ENCODE peak calls at places on chromosomes 11 and 22, in nine cellular contexts. One of them, this sample, is unnamed.

GRCh38 chr11:123682976-123683375 is 28.6 kb upstream of the SCN3B start:
- DNase-seq in fibroblast of mammary gland: no peak
- DNase-seq in bronchial epithelial cell: no peak
- DNase-seq in spleen: no peak
- DNase-seq in colonic mucosa: no peak
- DNase-seq in osteoblast: no peak
- DNase-seq in GM23338: no peak
- DNase-seq in astrocyte of the spinal cord: no peak
- DNase-seq in body of pancreas: no peak
- DNase-seq in this sample: no peak

GRCh38 chr11:96074551-96075309 is 150.8 kb upstream of the MTMR2 start:
- DNase-seq in osteoblast: no peak
- DNase-seq in bronchial epithelial cell: no peak
- DNase-seq in fibroblast of mammary gland: no peak
- DNase-seq in GM23338: no peak
- DNase-seq in colonic mucosa: no peak
- DNase-seq in body of pancreas: no peak
- DNase-seq in astrocyte of the spinal cord: no peak
- DNase-seq in spleen: no peak
- DNase-seq in this sample: no peak

GRCh38 chr11:120197254-120197891 is 13.5 kb upstream of the OAF start:
- DNase-seq in colonic mucosa: peak
- DNase-seq in fibroblast of mammary gland: no peak
- DNase-seq in GM23338: peak
- DNase-seq in bronchial epithelial cell: no peak
- DNase-seq in astrocyte of the spinal cord: no peak
- DNase-seq in osteoblast: peak
- DNase-seq in body of pancreas: no peak
- DNase-seq in spleen: peak
- DNase-seq in this sample: no peak

GRCh38 chr22:32584650-32585049 is 110.0 kb downstream of the FBXO7 start:
- DNase-seq in GM23338: no peak
- DNase-seq in fibroblast of mammary gland: peak
- DNase-seq in bronchial epithelial cell: no peak
- DNase-seq in colonic mucosa: no peak
- DNase-seq in body of pancreas: no peak
- DNase-seq in spleen: no peak
- DNase-seq in astrocyte of the spinal cord: peak
- DNase-seq in osteoblast: no peak
- DNase-seq in this sample: no peak

GRCh38 chr11:102312656-102313055 is 4.6 kb upstream of the BIRC3 start:
- DNase-seq in bronchial epithelial cell: no peak
- DNase-seq in fibroblast of mammary gland: peak
- DNase-seq in GM23338: no peak
- DNase-seq in body of pancreas: no peak
- DNase-seq in colonic mucosa: no peak
- DNase-seq in osteoblast: no peak
- DNase-seq in spleen: no peak
- DNase-seq in astrocyte of the spinal cord: peak
- DNase-seq in this sample: no peak

GRCh38 chr22:43128928-43129424 is 14.2 kb downstream of the MCAT start:
- DNase-seq in bronchial epithelial cell: no peak
- DNase-seq in body of pancreas: peak
- DNase-seq in GM23338: peak
- DNase-seq in astrocyte of the spinal cord: no peak
- DNase-seq in colonic mucosa: peak
- DNase-seq in osteoblast: peak
- DNase-seq in spleen: no peak
- DNase-seq in fibroblast of mammary gland: no peak
- DNase-seq in this sample: no peak

GRCh38 chr11:85918910-85919794 is 64.0 kb downstream of the CCDC83 start:
- DNase-seq in body of pancreas: no peak
- DNase-seq in colonic mucosa: no peak
- DNase-seq in astrocyte of the spinal cord: peak
- DNase-seq in GM23338: no peak
- DNase-seq in spleen: no peak
- DNase-seq in osteoblast: peak
- DNase-seq in fibroblast of mammary gland: peak
- DNase-seq in bronchial epithelial cell: no peak
- DNase-seq in this sample: no peak

GRCh38 chr22:29251265-29251664 is 16.5 kb downstream of the RHBDD3 start:
- DNase-seq in colonic mucosa: no peak
- DNase-seq in bronchial epithelial cell: no peak
- DNase-seq in body of pancreas: no peak
- DNase-seq in astrocyte of the spinal cord: no peak
- DNase-seq in spleen: no peak
- DNase-seq in GM23338: no peak
- DNase-seq in osteoblast: no peak
- DNase-seq in fibroblast of mammary gland: no peak
- DNase-seq in this sample: no peak

GRCh38 chr22:32649515-32650200 is 151.8 kb upstream of the TIMP3 start:
- DNase-seq in fibroblast of mammary gland: peak
- DNase-seq in spleen: no peak
- DNase-seq in colonic mucosa: no peak
- DNase-seq in body of pancreas: peak
- DNase-seq in bronchial epithelial cell: no peak
- DNase-seq in GM23338: no peak
- DNase-seq in astrocyte of the spinal cord: peak
- DNase-seq in osteoblast: peak
- DNase-seq in this sample: no peak

GRCh38 chr11:128905345-128906184 is 14.4 kb downstream of the KCNJ5 start:
- DNase-seq in body of pancreas: peak
- DNase-seq in fibroblast of mammary gland: peak
- DNase-seq in spleen: no peak
- DNase-seq in bronchial epithelial cell: peak
- DNase-seq in colonic mucosa: peak
- DNase-seq in astrocyte of the spinal cord: peak
- DNase-seq in GM23338: peak
- DNase-seq in osteoblast: peak
- DNase-seq in this sample: no peak

GRCh38 chr11:26227311-26227710 is 104.6 kb upstream of the ANO3 start:
- DNase-seq in astrocyte of the spinal cord: peak
- DNase-seq in body of pancreas: no peak
- DNase-seq in bronchial epithelial cell: peak
- DNase-seq in osteoblast: peak
- DNase-seq in colonic mucosa: no peak
- DNase-seq in fibroblast of mammary gland: peak
- DNase-seq in GM23338: peak
- DNase-seq in spleen: no peak
- DNase-seq in this sample: no peak

GRCh38 chr11:16558499-16558898 is 179.9 kb upstream of the C11orf58 start:
- DNase-seq in GM23338: no peak
- DNase-seq in astrocyte of the spinal cord: no peak
- DNase-seq in fibroblast of mammary gland: no peak
- DNase-seq in osteoblast: no peak
- DNase-seq in colonic mucosa: no peak
- DNase-seq in spleen: no peak
- DNase-seq in bronchial epithelial cell: no peak
- DNase-seq in body of pancreas: no peak
- DNase-seq in this sample: no peak

GRCh38 chr11:109862808-109863207 is 230.4 kb upstream of the ZC3H12C start:
- DNase-seq in GM23338: no peak
- DNase-seq in colonic mucosa: no peak
- DNase-seq in bronchial epithelial cell: no peak
- DNase-seq in body of pancreas: no peak
- DNase-seq in fibroblast of mammary gland: no peak
- DNase-seq in spleen: no peak
- DNase-seq in osteoblast: no peak
- DNase-seq in astrocyte of the spinal cord: no peak
- DNase-seq in this sample: no peak

GRCh38 chr22:49278357-49278756 is 549.3 kb downstream of the BRD1 start:
- DNase-seq in spleen: no peak
- DNase-seq in fibroblast of mammary gland: no peak
- DNase-seq in osteoblast: no peak
- DNase-seq in body of pancreas: no peak
- DNase-seq in astrocyte of the spinal cord: no peak
- DNase-seq in GM23338: no peak
- DNase-seq in colonic mucosa: no peak
- DNase-seq in bronchial epithelial cell: no peak
- DNase-seq in this sample: no peak

GRCh38 chr11:82494988-82495432 is 238.7 kb downstream of the FAM181B start:
- DNase-seq in colonic mucosa: no peak
- DNase-seq in spleen: no peak
- DNase-seq in bronchial epithelial cell: peak
- DNase-seq in GM23338: peak
- DNase-seq in body of pancreas: peak
- DNase-seq in astrocyte of the spinal cord: no peak
- DNase-seq in fibroblast of mammary gland: peak
- DNase-seq in osteoblast: no peak
- DNase-seq in this sample: no peak

GRCh38 chr22:48717076-48717810 is 1110.4 kb downstream of the BRD1 start:
- DNase-seq in fibroblast of mammary gland: no peak
- DNase-seq in GM23338: no peak
- DNase-seq in bronchial epithelial cell: no peak
- DNase-seq in colonic mucosa: no peak
- DNase-seq in osteoblast: peak
- DNase-seq in body of pancreas: no peak
- DNase-seq in astrocyte of the spinal cord: no peak
- DNase-seq in spleen: peak
- DNase-seq in this sample: no peak

GRCh38 chr11:124070906-124071621 is 29.9 kb upstream of the OR10G7 start:
- DNase-seq in body of pancreas: peak
- DNase-seq in bronchial epithelial cell: peak
- DNase-seq in GM23338: peak
- DNase-seq in fibroblast of mammary gland: peak
- DNase-seq in astrocyte of the spinal cord: peak
- DNase-seq in colonic mucosa: peak
- DNase-seq in spleen: peak
- DNase-seq in osteoblast: peak
- DNase-seq in this sample: peak

GRCh38 chr22:44423556-44423955 is 74.5 kb downstream of the RTL6 start:
- DNase-seq in colonic mucosa: no peak
- DNase-seq in astrocyte of the spinal cord: no peak
- DNase-seq in GM23338: no peak
- DNase-seq in fibroblast of mammary gland: no peak
- DNase-seq in body of pancreas: no peak
- DNase-seq in bronchial epithelial cell: no peak
- DNase-seq in osteoblast: no peak
- DNase-seq in spleen: peak
- DNase-seq in this sample: no peak

GRCh38 chr11:28566643-28567042 is 458.5 kb downstream of the METTL15 start:
- DNase-seq in bronchial epithelial cell: peak
- DNase-seq in GM23338: peak
- DNase-seq in spleen: peak
- DNase-seq in colonic mucosa: peak
- DNase-seq in astrocyte of the spinal cord: peak
- DNase-seq in fibroblast of mammary gland: peak
- DNase-seq in body of pancreas: peak
- DNase-seq in osteoblast: peak
- DNase-seq in this sample: peak
- H3K4me3 ChIP-seq in bronchial epithelial cell: peak
- H3K4me3 ChIP-seq in GM23338: peak
- H3K4me3 ChIP-seq in spleen: no peak
- H3K4me3 ChIP-seq in colonic mucosa: no peak
- H3K4me3 ChIP-seq in astrocyte of the spinal cord: no peak
- H3K4me3 ChIP-seq in fibroblast of mammary gland: peak
- H3K4me3 ChIP-seq in body of pancreas: no peak
- H3K4me3 ChIP-seq in osteoblast: peak
- H3K4me3 ChIP-seq in this sample: peak

GRCh38 chr11:6260207-6260726 is 629 bp downstream of the CCKBR start:
- DNase-seq in body of pancreas: no peak
- DNase-seq in astrocyte of the spinal cord: no peak
- DNase-seq in fibroblast of mammary gland: no peak
- DNase-seq in bronchial epithelial cell: no peak
- DNase-seq in osteoblast: no peak
- DNase-seq in colonic mucosa: no peak
- DNase-seq in GM23338: no peak
- DNase-seq in spleen: no peak
- DNase-seq in this sample: no peak
- H3K4me3 ChIP-seq in body of pancreas: peak
- H3K4me3 ChIP-seq in astrocyte of the spinal cord: no peak
- H3K4me3 ChIP-seq in fibroblast of mammary gland: no peak
- H3K4me3 ChIP-seq in bronchial epithelial cell: no peak
- H3K4me3 ChIP-seq in osteoblast: no peak
- H3K4me3 ChIP-seq in colonic mucosa: no peak
- H3K4me3 ChIP-seq in GM23338: peak
- H3K4me3 ChIP-seq in spleen: no peak
- H3K4me3 ChIP-seq in this sample: peak

DNA sequence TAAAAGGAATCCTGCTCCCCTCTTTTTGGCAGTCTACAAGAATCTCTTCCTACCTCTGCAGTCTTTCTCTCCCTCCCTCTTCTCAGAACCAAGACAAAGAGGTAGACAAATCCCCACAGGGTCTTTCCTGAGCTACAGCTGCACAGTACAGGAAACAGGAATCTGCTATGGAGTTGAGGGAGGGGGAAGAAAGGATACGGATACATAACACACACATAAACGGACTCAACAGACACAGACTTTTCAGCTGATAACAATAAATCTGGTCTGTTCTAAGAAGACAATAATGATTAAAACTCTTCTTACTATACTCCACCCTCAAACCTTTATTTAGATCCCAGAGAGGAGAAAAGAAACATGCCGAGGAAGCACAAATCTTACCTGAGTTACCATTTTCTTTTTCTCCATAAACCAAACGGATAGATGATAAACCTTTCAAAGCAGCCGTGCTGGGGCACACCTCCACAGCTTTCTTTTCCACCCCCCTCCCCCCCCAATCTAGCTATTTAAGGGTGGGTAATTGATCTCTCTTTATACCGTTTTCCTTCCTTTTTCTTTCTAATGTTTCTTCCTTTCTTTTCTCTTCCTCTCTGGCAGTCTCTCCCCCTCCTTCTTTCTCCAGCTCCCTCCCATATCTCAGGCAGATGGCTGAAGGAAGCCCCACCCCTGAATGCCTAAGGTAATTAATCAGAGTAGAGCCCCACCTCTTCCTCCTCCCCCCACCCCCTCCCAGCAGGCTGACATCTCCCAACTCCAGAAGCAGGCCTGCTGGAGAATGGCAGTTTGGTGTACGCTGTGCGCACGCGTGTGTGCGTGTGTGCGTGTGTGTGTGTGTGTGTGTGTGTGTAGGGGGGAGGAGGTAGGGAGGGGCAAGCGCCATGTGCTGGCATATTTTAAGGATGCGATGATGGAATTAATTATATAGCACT is 122.4 kb downstream of the APOL5 start:
- DNase-seq in body of pancreas: peak
- DNase-seq in osteoblast: peak
- DNase-seq in astrocyte of the spinal cord: peak
- DNase-seq in colonic mucosa: peak
- DNase-seq in bronchial epithelial cell: peak
- DNase-seq in fibroblast of mammary gland: peak
- DNase-seq in spleen: peak
- DNase-seq in GM23338: peak
- DNase-seq in this sample: peak
- H3K4me3 ChIP-seq in body of pancreas: no peak
- H3K4me3 ChIP-seq in osteoblast: peak
- H3K4me3 ChIP-seq in astrocyte of the spinal cord: peak
- H3K4me3 ChIP-seq in colonic mucosa: peak
- H3K4me3 ChIP-seq in bronchial epithelial cell: peak
- H3K4me3 ChIP-seq in fibroblast of mammary gland: peak
- H3K4me3 ChIP-seq in spleen: no peak
- H3K4me3 ChIP-seq in GM23338: peak
- H3K4me3 ChIP-seq in this sample: peak

DNA sequence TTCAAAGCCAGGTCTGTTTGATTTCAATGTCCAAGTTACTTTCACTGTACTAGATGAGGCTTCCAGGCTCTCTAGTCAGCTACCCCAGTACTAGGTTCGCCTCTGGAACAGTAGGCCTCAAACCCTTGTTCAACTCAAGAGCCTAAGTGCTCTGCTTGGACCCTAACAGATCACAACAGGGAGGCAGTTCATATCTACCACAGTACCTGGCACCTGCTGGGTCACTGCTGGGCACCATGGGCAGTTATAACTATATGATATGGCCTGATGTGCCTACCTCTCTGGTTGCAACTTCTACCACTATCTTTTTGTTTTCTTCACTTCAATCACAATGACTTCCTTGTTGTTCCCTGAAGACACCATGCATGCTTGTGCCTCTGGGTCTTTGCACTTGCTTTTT is 97.1 kb downstream of the RELT start:
- DNase-seq in GM23338: no peak
- DNase-seq in osteoblast: no peak
- DNase-seq in colonic mucosa: no peak
- DNase-seq in bronchial epithelial cell: no peak
- DNase-seq in fibroblast of mammary gland: no peak
- DNase-seq in astrocyte of the spinal cord: no peak
- DNase-seq in body of pancreas: no peak
- DNase-seq in spleen: no peak
- DNase-seq in this sample: no peak
- H3K4me3 ChIP-seq in GM23338: no peak
- H3K4me3 ChIP-seq in osteoblast: no peak
- H3K4me3 ChIP-seq in colonic mucosa: no peak
- H3K4me3 ChIP-seq in bronchial epithelial cell: no peak
- H3K4me3 ChIP-seq in fibroblast of mammary gland: no peak
- H3K4me3 ChIP-seq in astrocyte of the spinal cord: no peak
- H3K4me3 ChIP-seq in body of pancreas: no peak
- H3K4me3 ChIP-seq in spleen: no peak
- H3K4me3 ChIP-seq in this sample: no peak